ENCODE peak calls at places on chromosomes 13 and 19, in ten cellular contexts. J is fibroblast of lung; S is psoas muscle; D is right lobe of liver; B is naive thymus-derived CD4-positive, alpha-beta T cell; Y is ovary; K is body of pancreas; H is neuronal stem cell; M is PC-3; G is sigmoid colon. C is an unnamed sample. For H3K4me1, the result is how much of the 10 kb centered on the place peaks cover.

GRCh38 chr13:44915962-44916361 is 73.3 kb downstream of the NUFIP1 start:
- DNase-seq in J (no peak), S (no peak), D (no peak), B (no peak), Y (no peak), K (no peak), H (no peak), M (no peak), G (no peak), C (no peak)

GRCh38 chr13:99265162-99265822 is 7.1 kb upstream of the GPR18 start:
- DNase-seq in J (no peak), S (no peak), D (no peak), B (no peak), Y (no peak), K (no peak), H (no peak), M (no peak), G (no peak), C (no peak)

GRCh38 chr13:41610426-41610825 is 153.1 kb downstream of the RGCC start:
- DNase-seq in J (peak), S (peak), D (no peak), B (no peak), Y (no peak), K (no peak), H (no peak), M (peak), G (no peak), C (no peak)

GRCh38 chr19:57171551-57172081 is 4.3 kb upstream of the DUXA start:
- DNase-seq in J (peak), S (peak), D (peak), B (no peak), Y (peak), K (peak), H (peak), M (peak), G (peak), C (peak)

GRCh38 chr13:57629821-57630235 is 1.7 kb upstream of the PCDH17 start:
- DNase-seq in J (peak), S (peak), D (peak), B (peak), Y (peak), K (peak), H (peak), M (peak), G (peak), C (peak)

GRCh38 chr19:51063664-51064063 is 1.2 kb downstream of the KLK13 start:
- DNase-seq in J (no peak), S (no peak), D (no peak), B (no peak), Y (no peak), K (no peak), H (no peak), M (no peak), G (no peak), C (no peak)

GRCh38 chr13:29920018-29920643 is 69.7 kb upstream of the UBL3 start:
- DNase-seq in J (no peak), S (no peak), D (peak), B (no peak), Y (no peak), K (no peak), H (no peak), M (peak), G (no peak), C (no peak)

GRCh38 chr19:32879741-32880140 is 10.2 kb upstream of the SLC7A9 start:
- DNase-seq in J (no peak), S (no peak), D (no peak), B (no peak), Y (no peak), K (no peak), H (no peak), M (no peak), G (no peak), C (no peak)

GRCh38 chr13:50990540-50991506 is 81.2 kb downstream of the RNASEH2B start:
- DNase-seq in J (peak), S (peak), D (no peak), B (no peak), Y (peak), K (no peak), H (peak), M (no peak), G (peak), C (peak)

GRCh38 chr13:66461021-66461420 is 769.1 kb downstream of the PCDH9 start:
- DNase-seq in J (peak), S (no peak), D (no peak), B (no peak), Y (no peak), K (no peak), H (no peak), M (no peak), G (no peak), C (no peak)

GRCh38 chr19:46766569-46767317 is 20.5 kb upstream of the STRN4 start:
- DNase-seq in J (no peak), S (peak), D (no peak), B (peak), Y (no peak), K (no peak), H (no peak), M (peak), G (peak), C (peak)

GRCh38 chr13:100872761-100873160 is 198.2 kb upstream of the TMTC4 start:
- DNase-seq in J (no peak), S (no peak), D (no peak), B (no peak), Y (no peak), K (no peak), H (no peak), M (no peak), G (no peak), C (no peak)

GRCh38 chr13:111139874-111140561 is 24.9 kb downstream of the ARHGEF7 start:
- DNase-seq in J (no peak), S (no peak), D (no peak), B (no peak), Y (no peak), K (no peak), H (no peak), M (no peak), G (no peak), C (no peak)

GRCh38 chr13:30639671-30640070 is 22.0 kb downstream of the USPL1 start:
- DNase-seq in J (peak), S (no peak), D (no peak), B (no peak), Y (no peak), K (no peak), H (no peak), M (no peak), G (no peak), C (no peak)

GRCh38 chr13:73272831-73273230 is 214.0 kb downstream of the KLF5 start:
- DNase-seq in J (no peak), S (no peak), D (no peak), B (no peak), Y (no peak), K (no peak), H (no peak), M (no peak), G (no peak), C (no peak)

GRCh38 chr13:99363949-99364348 is 56.8 kb upstream of the GPR183 start:
- DNase-seq in J (no peak), S (no peak), D (no peak), B (no peak), Y (no peak), K (no peak), H (no peak), M (no peak), G (no peak), C (no peak)

GRCh38 chr13:30832845-30833332 is 73.2 kb upstream of the MEDAG start:
- DNase-seq in J (peak), S (peak), D (peak), B (no peak), Y (peak), K (peak), H (no peak), M (peak), G (no peak), C (peak)

GRCh38 chr13:96958286-96958891 is 35.9 kb downstream of the OXGR1 start:
- DNase-seq in J (peak), S (no peak), D (no peak), B (no peak), Y (no peak), K (peak), H (peak), M (peak), G (no peak), C (no peak)

GRCh38 chr19:41575998-41576397 is at the start of gene CEACAM21:
- DNase-seq in J (no peak), S (peak), D (peak), B (peak), Y (no peak), K (no peak), H (no peak), M (no peak), G (no peak), C (peak)

GRCh38 chr13:34747507-34747906 is 194.6 kb upstream of the NBEA start:
- DNase-seq in J (no peak), S (no peak), D (no peak), B (no peak), Y (peak), K (no peak), H (no peak), M (no peak), G (no peak), C (no peak)

GRCh38 chr13:68304287-68304893 is 1074.3 kb upstream of the PCDH9 start:
- DNase-seq in J (peak), S (no peak), D (no peak), B (no peak), Y (no peak), K (no peak), H (peak), M (peak), G (no peak), C (no peak)

GRCh38 chr19:47377801-47378200 is 28.7 kb downstream of the DHX34 start:
- DNase-seq in J (no peak), S (no peak), D (no peak), B (no peak), Y (no peak), K (no peak), H (no peak), M (no peak), G (no peak), C (no peak)

GRCh38 chr13:55815458-55816033 is 1325.2 kb upstream of the PRR20A start:
- DNase-seq in J (no peak), S (no peak), D (peak), B (no peak), Y (no peak), K (no peak), H (no peak), M (no peak), G (no peak), C (no peak)

GRCh38 chr13:21106089-21106488 is 44.7 kb upstream of the LATS2 start:
- DNase-seq in J (peak), S (no peak), D (no peak), B (no peak), Y (no peak), K (no peak), H (no peak), M (peak), G (no peak), C (no peak)

GRCh38 chr13:82740442-82740841 is 1141.8 kb downstream of the SLITRK1 start:
- DNase-seq in J (no peak), S (no peak), D (no peak), B (no peak), Y (no peak), K (no peak), H (no peak), M (no peak), G (peak), C (no peak)

GRCh38 chr13:25473864-25474263 is 102.1 kb downstream of the ATP8A2 start:
- DNase-seq in J (peak), S (no peak), D (no peak), B (no peak), Y (no peak), K (no peak), H (no peak), M (no peak), G (no peak), C (no peak)

GRCh38 chr13:100513171-100513570 is 75.4 kb downstream of the GGACT start:
- DNase-seq in J (no peak), S (no peak), D (no peak), B (no peak), Y (no peak), K (no peak), H (no peak), M (no peak), G (no peak), C (no peak)

GRCh38 chr19:48372904-48373303 is 8.7 kb downstream of the SYNGR4 start:
- DNase-seq in J (peak), S (no peak), D (no peak), B (no peak), Y (no peak), K (no peak), H (no peak), M (peak), G (no peak), C (no peak)

GRCh38 chr13:111398715-111399299 is 78.4 kb downstream of the TEX29 start:
- DNase-seq in J (no peak), S (no peak), D (no peak), B (no peak), Y (no peak), K (no peak), H (no peak), M (no peak), G (peak), C (peak)

GRCh38 chr19:10424011-10424637 is 3.8 kb downstream of the PDE4A start:
- DNase-seq in J (peak), S (peak), D (peak), B (peak), Y (peak), K (peak), H (peak), M (peak), G (peak), C (peak)

GRCh38 chr13:40458283-40459031 is 208.0 kb downstream of the FOXO1 start:
- DNase-seq in J (no peak), S (no peak), D (no peak), B (no peak), Y (no peak), K (no peak), H (no peak), M (no peak), G (no peak), C (no peak)

GRCh38 chr19:54444737-54445136 is 4.3 kb upstream of the LENG8 start:
- DNase-seq in J (no peak), S (no peak), D (no peak), B (no peak), Y (no peak), K (no peak), H (no peak), M (no peak), G (no peak), C (no peak)

GRCh38 chr13:74329978-74330377 is 195.8 kb upstream of the KLF12 start:
- DNase-seq in J (peak), S (no peak), D (no peak), B (no peak), Y (no peak), K (no peak), H (no peak), M (peak), G (no peak), C (no peak)

GRCh38 chr13:29490561-29490960 is 104.9 kb downstream of the SLC7A1 start:
- DNase-seq in J (no peak), S (no peak), D (no peak), B (no peak), Y (no peak), K (no peak), H (no peak), M (no peak), G (no peak), C (no peak)

GRCh38 chr13:113001251-113002140 is 32.5 kb downstream of the MCF2L start:
- DNase-seq in J (peak), S (no peak), D (no peak), B (no peak), Y (no peak), K (peak), H (peak), M (peak), G (no peak), C (no peak)
- H3K27ac ChIP-seq in J (no peak), S (no peak), D (no peak), B (no peak), Y (no peak), K (peak), H (peak), M (no peak), G (no peak), C (no peak)

GRCh38 chr19:3358392-3358918 is 7.9 kb upstream of the NFIC start:
- DNase-seq in J (no peak), S (no peak), D (no peak), B (no peak), Y (peak), K (no peak), H (no peak), M (no peak), G (peak), C (no peak)
- H3K4me3 ChIP-seq in J (peak), S (peak), D (peak), B (peak), Y (peak), K (peak), H (no peak), M (peak), G (peak), C (peak)

GRCh38 chr19:3100747-3101730 is 6.9 kb downstream of the GNA11 start:
- DNase-seq in J (no peak), S (no peak), D (no peak), B (no peak), Y (peak), K (no peak), H (no peak), M (no peak), G (no peak), C (peak)
- H3K4me1 ChIP-seq in J (under half), S (half or more), D (under half), B (under half), Y (under half), K (half or more), H (under half), M (under half), G (under half), C (under half)

GRCh38 chr13:79918620-79919019 is 422.3 kb downstream of the SPRY2 start:
- DNase-seq in J (no peak), S (no peak), D (no peak), B (no peak), Y (no peak), K (no peak), H (no peak), M (no peak), G (no peak), C (no peak)
- H3K27ac ChIP-seq in J (no peak), S (no peak), D (no peak), B (no peak), Y (no peak), K (no peak), H (no peak), M (no peak), G (no peak), C (no peak)

GRCh38 chr19:6586726-6587092 is 4.2 kb downstream of the CD70 start:
- DNase-seq in J (no peak), S (no peak), D (no peak), B (no peak), Y (no peak), K (no peak), H (no peak), M (no peak), G (no peak), C (no peak)
- H3K4me3 ChIP-seq in J (no peak), S (no peak), D (no peak), B (peak), Y (no peak), K (no peak), H (peak), M (peak), G (no peak), C (no peak)

GRCh38 chr19:871446-872265 is 12.2 kb downstream of the CFD start:
- DNase-seq in J (peak), S (no peak), D (no peak), B (no peak), Y (peak), K (no peak), H (no peak), M (no peak), G (no peak), C (no peak)
- H3K4me1 ChIP-seq in J (under half), S (under half), D (under half), B (under half), Y (under half), K (under half), H (under half), M (under half), G (under half), C (under half)

C was measured in aorta.